ENCODE peak calls at places on chromosomes 6 and 20, in four cellular contexts. C is mammary epithelial cell, L is tibial nerve, U is left ventricle myocardium inferior. J is an unnamed sample. For H3K4me1 and H3K27me3, the result is how much of the 10 kb centered on the place peaks cover.

GRCh38 chr6:148293181-148293995 is 49.2 kb upstream of the SASH1 start:
- DNase-seq in L (no peak), U (peak), C (no peak), J (no peak)

GRCh38 chr6:89154131-89154530 is 8.3 kb downstream of the PM20D2 start:
- DNase-seq in L (no peak), C (no peak), U (no peak), J (no peak)

GRCh38 chr6:8659404-8660189 is 224.3 kb upstream of the SLC35B3 start:
- DNase-seq in L (no peak), C (no peak), U (no peak), J (no peak)

GRCh38 chr6:45495404-45496084 is 117.8 kb upstream of the SUPT3H start:
- DNase-seq in U (no peak), L (no peak), C (no peak), J (peak)

GRCh38 chr6:17998442-17998841 is 11.0 kb upstream of the KIF13A start:
- DNase-seq in L (no peak), U (no peak), C (peak), J (no peak)

GRCh38 chr20:45959956-45960630 is 11.9 kb downstream of the ZNF335 start:
- DNase-seq in C (no peak), U (no peak), L (no peak), J (no peak)

GRCh38 chr6:155418017-155418749 is 37.5 kb downstream of the NOX3 start:
- DNase-seq in U (no peak), L (no peak), C (peak), J (peak)

GRCh38 chr6:14038636-14039035 is 78.9 kb upstream of the CD83 start:
- DNase-seq in U (no peak), L (no peak), C (no peak), J (no peak)

GRCh38 chr6:134166529-134167221 is 114.3 kb upstream of the SLC2A12 start:
- DNase-seq in U (no peak), C (peak), L (no peak), J (no peak)

GRCh38 chr20:17676378-17676759 is 5.7 kb downstream of the RRBP1 start:
- DNase-seq in U (no peak), C (no peak), L (no peak), J (no peak)

GRCh38 chr6:165846123-165846966 is 183.3 kb upstream of the PDE10A start:
- DNase-seq in L (no peak), U (no peak), C (no peak), J (no peak)

GRCh38 chr6:46381057-46381456 is 110.2 kb downstream of the RCAN2 start:
- DNase-seq in U (no peak), L (no peak), C (no peak), J (no peak)

GRCh38 chr6:15296735-15297134 is 50.9 kb downstream of the JARID2 start:
- DNase-seq in C (no peak), U (no peak), L (no peak), J (no peak)
- H3K4me1 ChIP-seq in C (under half), U (half or more), L (under half), J (under half)

DNA sequence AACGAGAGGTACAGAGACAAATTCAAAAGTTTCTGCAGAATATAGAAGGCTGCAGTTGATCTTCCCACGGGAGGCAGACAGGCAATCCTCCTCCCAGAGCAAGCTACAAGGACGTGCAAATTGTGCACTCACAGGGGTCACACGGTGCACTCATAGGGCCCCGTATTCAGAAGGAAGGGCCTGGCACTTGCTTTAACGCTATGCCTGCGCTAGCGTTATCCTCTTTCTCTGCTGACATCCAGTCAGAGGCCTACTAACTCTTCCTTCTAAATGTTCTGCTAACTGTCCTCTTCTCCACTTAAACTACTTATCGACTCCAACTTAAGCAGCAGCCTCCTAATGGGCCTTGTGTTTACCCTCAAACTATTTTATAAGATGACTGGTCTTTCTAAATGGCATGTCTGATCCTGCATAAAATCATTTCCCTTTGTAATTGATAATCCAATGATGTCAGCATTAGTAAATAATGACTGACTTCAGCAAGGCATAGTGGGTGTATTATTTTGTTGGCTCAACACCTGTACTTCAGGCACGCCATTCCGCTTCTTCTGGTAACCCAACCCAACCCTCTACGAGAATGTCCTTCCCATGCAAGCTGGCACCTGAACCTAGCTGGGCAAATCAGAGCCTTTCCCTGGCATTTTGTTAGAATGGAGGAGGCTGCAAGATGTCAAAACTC is 2.2 kb downstream of the IFNGR1 start:
- DNase-seq in C (peak), U (no peak), L (no peak), J (no peak)
- H3K4me3 ChIP-seq in C (peak), U (peak), L (peak), J (peak)

GRCh38 chr20:40681684-40682083 is 7.4 kb downstream of the MAFB start:
- DNase-seq in L (no peak), U (no peak), C (no peak), J (no peak)
- H3K27me3 ChIP-seq in L (under half), U (half or more), C (under half), J (under half)

DNA sequence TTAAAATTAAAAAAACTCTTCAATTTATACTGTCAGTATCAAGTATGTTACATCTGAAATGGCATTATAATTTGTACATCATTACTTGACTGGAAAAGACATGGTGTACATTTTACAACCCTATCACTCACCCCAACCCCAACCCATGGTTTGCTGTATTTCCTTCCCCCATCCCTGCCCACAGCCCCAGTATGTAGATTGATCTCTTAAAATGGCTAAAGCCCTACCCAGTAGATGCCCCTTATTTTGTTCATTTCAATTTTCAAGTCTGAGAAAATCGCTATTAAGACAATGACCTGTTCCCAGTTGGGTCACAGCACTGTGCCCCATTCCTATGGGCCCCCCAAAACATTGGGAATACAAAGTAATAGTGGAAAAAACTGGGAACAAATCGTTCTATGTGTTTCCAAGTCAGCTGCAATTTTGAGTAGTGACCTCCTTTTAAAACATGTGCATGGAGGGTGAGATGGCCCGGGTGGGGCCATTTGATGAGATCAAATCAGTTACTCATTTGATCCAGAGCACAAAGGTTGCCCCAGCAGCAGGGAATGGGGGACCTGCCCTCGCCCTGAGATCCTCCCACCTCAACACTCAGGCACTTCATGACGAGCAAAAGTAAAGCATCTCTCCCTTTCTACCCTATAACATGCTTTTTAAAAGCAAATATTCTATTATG is 13.3 kb downstream of the EZR start:
- DNase-seq in L (no peak), U (no peak), C (no peak), J (no peak)
- H3K4me1 ChIP-seq in L (under half), U (half or more), C (half or more), J (half or more)

GRCh38 chr6:81831274-81831673 is 78.8 kb upstream of the TENT5A start:
- DNase-seq in C (no peak), L (no peak), U (no peak), J (no peak)
- H3K4me3 ChIP-seq in C (no peak), L (no peak), U (no peak), J (no peak)

GRCh38 chr20:708956-709355 is 33.4 kb upstream of the SCRT2 start:
- DNase-seq in L (no peak), C (no peak), U (no peak), J (no peak)
- H3K27me3 ChIP-seq in L (under half), C (under half), U (half or more), J (under half)

GRCh38 chr20:3068075-3068474 is 3.3 kb upstream of the OXT start:
- DNase-seq in U (no peak), L (no peak), C (no peak), J (no peak)

GRCh38 chr20:3071610-3072529 is at the start of gene OXT:
- DNase-seq in U (peak), L (no peak), C (no peak), J (peak)

GRCh38 chr20:3071266-3071609 is 182 bp upstream of the OXT start:
- DNase-seq in L (no peak), U (no peak), C (no peak), J (no peak)

GRCh38 chr20:3067139-3068009 is 4.0 kb upstream of the OXT start:
- DNase-seq in L (no peak), C (no peak), U (no peak), J (no peak)

DNA sequence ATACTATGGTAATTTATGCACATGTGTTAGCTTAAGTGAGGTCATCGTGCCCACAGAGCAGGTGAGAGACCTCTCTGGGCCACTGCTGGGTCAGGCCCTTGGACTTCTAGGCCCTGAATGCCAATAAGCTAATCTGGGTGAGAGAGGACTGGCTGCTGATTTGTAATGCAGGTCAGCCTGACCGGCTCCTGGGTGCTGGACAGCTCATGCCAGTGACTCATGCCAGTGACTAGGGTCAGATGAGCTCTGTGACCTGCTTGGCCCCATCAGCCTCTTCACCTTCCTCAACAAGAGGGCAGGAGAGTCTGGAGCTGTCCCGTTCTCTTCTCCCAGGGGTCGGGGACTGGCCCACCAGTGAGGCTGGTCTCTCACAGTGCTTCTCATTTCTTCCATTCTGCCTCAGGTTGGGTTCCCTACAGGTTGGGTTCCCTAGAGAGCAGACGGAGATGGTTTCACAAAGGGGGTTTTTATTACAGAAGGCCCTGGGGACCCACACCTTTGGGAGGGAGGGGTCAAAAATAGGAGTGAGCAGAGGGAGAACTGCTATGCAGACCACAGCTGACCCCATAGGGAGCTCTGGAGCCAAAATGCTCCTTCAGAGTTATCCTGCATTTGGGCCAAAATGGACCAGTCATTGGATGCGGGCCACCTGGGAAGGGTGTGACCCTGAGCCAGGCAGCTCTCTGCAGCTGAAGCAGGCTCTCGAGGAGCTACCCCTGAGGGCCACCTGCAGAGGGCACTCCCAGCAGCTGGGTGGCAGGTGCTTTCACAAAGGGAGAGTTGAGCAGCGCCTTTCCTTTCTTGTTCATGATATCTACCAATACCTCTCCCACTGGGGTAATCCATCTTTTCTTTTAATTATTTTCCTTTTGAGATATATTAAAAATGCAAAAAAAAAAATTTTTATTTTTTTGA is 2.2 kb upstream of the OXT start:
- DNase-seq in C (no peak), U (no peak), L (no peak), J (no peak)
- H3K4me1 ChIP-seq in C (under half), U (under half), L (under half), J (under half)